ENCODE peak calls at places on chromosome 20, in ten cellular contexts. Y is cardiac muscle cell, E is left ventricle myocardium inferior, L is right lobe of liver, V is lower lobe of right lung, H is psoas muscle, F is nephron progenitor cell, R is mesothelial cell of epicardium, X is choroid plexus epithelial cell, S is AG09309. N is an unnamed sample.

GRCh38 chr20:3766832-3767433 is 620 bp downstream of the ADISSP start:
- DNase-seq in Y (peak), H (no peak), X (no peak), F (peak), E (no peak), R (no peak), L (peak), S (no peak), V (peak), N (no peak)

GRCh38 chr20:44646023-44646640 is 5.4 kb downstream of the ADA start:
- DNase-seq in Y (no peak), X (peak), V (no peak), F (no peak), E (no peak), S (no peak), R (no peak), H (no peak), L (no peak), N (no peak)

GRCh38 chr20:23564927-23565326 is 3.4 kb downstream of the CST9L start:
- DNase-seq in H (no peak), X (no peak), V (no peak), R (no peak), L (no peak), S (no peak), Y (no peak), F (no peak), E (no peak), N (no peak)

GRCh38 chr20:57958050-57958420 is 248.2 kb upstream of the PMEPA1 start:
- DNase-seq in Y (no peak), X (no peak), E (no peak), V (no peak), F (no peak), R (no peak), L (no peak), S (no peak), H (no peak), N (no peak)

GRCh38 chr20:32941155-32941885 is 62.9 kb downstream of the SUN5 start:
- DNase-seq in E (no peak), X (no peak), F (no peak), H (no peak), L (no peak), S (no peak), R (no peak), Y (no peak), V (no peak), N (no peak)

GRCh38 chr20:13492001-13492480 is 146.7 kb downstream of the TASP1 start:
- DNase-seq in R (no peak), Y (peak), E (peak), V (no peak), F (peak), H (peak), L (no peak), X (peak), S (peak), N (no peak)

GRCh38 chr20:10119336-10119735 is 84.5 kb downstream of the ANKEF1 start:
- DNase-seq in H (no peak), Y (no peak), V (no peak), E (no peak), F (no peak), L (no peak), R (no peak), X (no peak), S (no peak), N (no peak)

GRCh38 chr20:40646321-40647212 is 42.5 kb downstream of the MAFB start:
- DNase-seq in V (no peak), Y (no peak), E (no peak), R (no peak), F (no peak), L (no peak), X (no peak), S (no peak), H (no peak), N (no peak)

GRCh38 chr20:1377341-1377871 is 15.4 kb downstream of the FKBP1A start:
- DNase-seq in E (no peak), V (no peak), F (no peak), R (no peak), L (no peak), X (no peak), Y (no peak), S (no peak), H (no peak), N (no peak)

GRCh38 chr20:32111763-32112162 is 2.2 kb downstream of the TM9SF4 start:
- DNase-seq in R (no peak), L (no peak), F (no peak), X (no peak), V (no peak), E (no peak), S (no peak), Y (no peak), H (no peak), N (no peak)

GRCh38 chr20:44750081-44750805 is 4.6 kb downstream of the KCNK15 start:
- DNase-seq in L (no peak), X (no peak), H (no peak), F (no peak), S (no peak), V (no peak), R (no peak), E (no peak), Y (no peak), N (no peak)

GRCh38 chr20:58224097-58224496 is 4.4 kb downstream of the ANKRD60 start:
- DNase-seq in F (no peak), Y (no peak), L (no peak), R (no peak), X (no peak), E (no peak), H (no peak), S (no peak), V (no peak), N (no peak)

GRCh38 chr20:32234135-32234808 is 26.6 kb downstream of the POFUT1 start:
- DNase-seq in E (no peak), L (no peak), H (no peak), S (no peak), Y (no peak), F (no peak), R (no peak), V (no peak), X (no peak), N (no peak)

GRCh38 chr20:34084227-34084923 is 27.7 kb downstream of the EIF2S2 start:
- DNase-seq in Y (no peak), H (no peak), E (no peak), X (peak), V (no peak), S (no peak), F (no peak), R (no peak), L (no peak), N (no peak)

GRCh38 chr20:34085544-34086040 is 26.5 kb downstream of the EIF2S2 start:
- DNase-seq in H (no peak), X (no peak), E (no peak), F (no peak), V (no peak), S (no peak), R (no peak), L (no peak), Y (no peak), N (no peak)

GRCh38 chr20:34083781-34084180 is 28.3 kb downstream of the EIF2S2 start:
- DNase-seq in R (no peak), E (no peak), H (no peak), V (no peak), X (no peak), Y (no peak), F (no peak), L (no peak), S (no peak), N (no peak)

GRCh38 chr20:34082232-34082887 is 29.7 kb downstream of the EIF2S2 start:
- DNase-seq in S (no peak), R (no peak), L (no peak), X (no peak), Y (no peak), F (no peak), V (no peak), E (no peak), H (no peak), N (no peak)

GRCh38 chr20:34083137-34083536 is 28.9 kb downstream of the EIF2S2 start:
- DNase-seq in R (no peak), E (peak), X (peak), H (peak), F (no peak), S (peak), Y (peak), V (peak), L (peak), N (no peak)
- TF ChIP-seq CTCF in R (no peak), E (peak), X (peak), H (peak), F (no peak), S (peak), Y (peak), V (no peak), L (peak), N (no peak)

GRCh38 chr20:6636209-6637159 is 131.0 kb upstream of the BMP2 start:
- DNase-seq in S (peak), E (no peak), L (no peak), F (peak), V (no peak), H (no peak), X (peak), Y (peak), R (no peak), N (no peak)
- TF ChIP-seq CTCF in S (peak), E (peak), L (peak), F (peak), V (peak), H (peak), X (peak), Y (peak), R (peak), N (no peak)

GRCh38 chr20:37941992-37942391 is 39.1 kb downstream of the VSTM2L start:
- DNase-seq in F (no peak), R (no peak), Y (no peak), S (no peak), V (no peak), X (no peak), L (no peak), E (no peak), H (no peak), N (no peak)

GRCh38 chr20:37939701-37940151 is 36.8 kb downstream of the VSTM2L start:
- DNase-seq in L (no peak), R (peak), E (no peak), V (no peak), Y (no peak), F (no peak), X (no peak), S (no peak), H (no peak), N (peak)

GRCh38 chr20:37940161-37940560 is 37.2 kb downstream of the VSTM2L start:
- DNase-seq in E (no peak), L (no peak), V (no peak), X (no peak), Y (no peak), H (no peak), R (peak), F (no peak), S (no peak), N (peak)

GRCh38 chr20:37943033-37943432 is 40.1 kb downstream of the VSTM2L start:
- DNase-seq in E (no peak), X (no peak), S (no peak), V (no peak), L (no peak), H (no peak), Y (no peak), R (peak), F (no peak), N (no peak)

GRCh38 chr20:37941332-37941731 is 38.4 kb downstream of the VSTM2L start:
- DNase-seq in E (no peak), Y (peak), S (no peak), H (no peak), X (no peak), V (no peak), R (peak), F (no peak), L (no peak), N (peak)
- TF ChIP-seq CTCF in E (peak), Y (peak), S (peak), H (no peak), X (peak), V (no peak), R (no peak), F (no peak), L (no peak), N (peak)

DNA sequence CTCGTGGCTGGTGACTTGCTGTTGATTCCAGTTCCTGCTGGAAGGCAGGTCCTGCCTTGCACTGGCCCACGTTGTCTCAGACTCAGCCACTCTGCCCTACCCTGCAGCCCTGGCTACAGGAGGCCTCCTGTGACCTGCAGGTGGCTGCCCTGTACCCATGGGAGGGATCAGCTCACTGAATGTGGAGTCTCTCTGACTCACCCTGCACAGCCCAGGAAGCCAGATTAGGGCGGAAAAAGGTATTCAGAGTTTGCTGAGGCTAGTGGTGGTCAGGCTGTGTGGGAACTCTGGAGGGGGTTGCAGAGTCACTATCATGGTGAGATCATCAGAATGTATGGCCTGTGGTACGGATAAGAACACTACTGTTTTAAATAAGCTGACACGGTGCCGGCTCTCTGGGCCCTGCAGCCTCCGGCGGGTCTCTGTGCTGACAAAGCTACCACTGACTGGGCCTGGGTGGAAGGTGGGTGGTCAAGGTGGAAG is 24.7 kb upstream of the PYGB start:
- DNase-seq in L (no peak), Y (no peak), R (no peak), X (peak), V (no peak), F (no peak), H (no peak), S (peak), E (no peak), N (no peak)
- TF ChIP-seq CTCF in L (no peak), Y (peak), R (no peak), X (peak), V (no peak), F (no peak), H (no peak), S (peak), E (no peak), N (no peak)